ENCODE peak calls at places on chromosome 12, in five cellular contexts. F, O, B, G and S are unnamed samples.

GRCh38 chr12:49364989-49365388 is 2.3 kb upstream of the SPATS2 start:
- DNase-seq in F (no peak), O (no peak), B (no peak), G (no peak), S (no peak)

GRCh38 chr12:57522887-57523705 is 472 bp downstream of the MBD6 start:
- DNase-seq in F (no peak), O (peak; percentile 71), B (peak; percentile 48), G (peak; percentile 93), S (peak; percentile 36)

GRCh38 chr12:12779529-12779928 is 5.9 kb upstream of the APOLD1 start:
- DNase-seq in F (no peak), O (no peak), B (no peak), G (no peak), S (no peak)

GRCh38 chr12:16611146-16611545 is 5.2 kb upstream of the LMO3 start:
- DNase-seq in F (no peak), O (no peak), B (no peak), G (no peak), S (no peak)

GRCh38 chr12:49698619-49699545 is 8.3 kb downstream of the FMNL3 start:
- DNase-seq in F (no peak), O (peak; percentile 62), B (no peak), G (peak; percentile 85), S (no peak)

GRCh38 chr12:111841236-111841749 is 735 bp upstream of the MAPKAPK5 start:
- DNase-seq in F (no peak), O (no peak), B (no peak), G (no peak), S (no peak)

GRCh38 chr12:53336137-53336785 is at the start of gene SP7:
- DNase-seq in F (no peak), O (no peak), B (no peak), G (peak; percentile 75), S (no peak)

GRCh38 chr12:56684745-56685369 is 3.2 kb downstream of the PTGES3 start:
- DNase-seq in F (no peak), O (no peak), B (no peak), G (no peak), S (no peak)

GRCh38 chr12:93302331-93303229 is 75.1 kb upstream of the NUDT4 start:
- DNase-seq in F (no peak), O (peak; percentile 57), B (no peak), G (no peak), S (no peak)

GRCh38 chr12:94586589-94587259 is 63.6 kb downstream of the TMCC3 start:
- DNase-seq in F (no peak), O (no peak), B (no peak), G (no peak), S (no peak)

GRCh38 chr12:94587266-94588241 is 62.8 kb downstream of the TMCC3 start:
- DNase-seq in F (no peak), O (no peak), B (no peak), G (no peak), S (no peak)

GRCh38 chr12:94584370-94584769 is 66.0 kb downstream of the TMCC3 start:
- DNase-seq in F (no peak), O (no peak), B (no peak), G (no peak), S (no peak)

GRCh38 chr12:94585624-94586023 is 64.7 kb downstream of the TMCC3 start:
- DNase-seq in F (no peak), O (no peak), B (no peak), G (no peak), S (no peak)

DNA sequence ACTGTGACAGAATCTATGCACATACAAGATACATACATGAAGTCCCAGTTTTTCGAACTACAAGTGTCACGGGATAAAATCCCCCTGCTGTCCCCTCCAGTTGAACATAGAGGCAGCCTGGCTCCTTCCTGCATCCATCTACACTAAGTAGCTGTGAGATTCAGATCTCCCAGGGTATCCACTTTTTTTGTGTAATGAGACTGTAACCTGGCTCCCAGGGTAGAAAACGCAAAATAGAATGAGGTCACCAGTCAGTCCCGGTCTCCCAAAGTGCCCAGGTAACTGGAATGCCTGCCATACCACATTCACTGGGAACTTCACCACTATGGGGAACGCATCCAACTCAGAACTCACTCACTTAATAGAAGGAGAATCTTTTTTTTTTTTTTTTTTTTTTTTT is 67.8 kb downstream of the TMCC3 start:
- DNase-seq in F (no peak), O (no peak), B (no peak), G (no peak), S (no peak)
- TF ChIP-seq CTCF in F (no peak), O (no peak), B (no peak), G (no peak), S (no peak)

GRCh38 chr12:113980537-113981337 is 14.6 kb upstream of the RBM19 start:
- DNase-seq in F (peak; percentile 58), O (peak; percentile 17), B (peak; percentile 47), G (peak; percentile 33), S (no peak)
- TF ChIP-seq CTCF in F (peak; percentile 86), O (peak; percentile 80), B (peak; percentile 95), G (peak; percentile 73), S (peak; percentile 67)

GRCh38 chr12:110531741-110532333 is 29.7 kb downstream of the RAD9B start:
- DNase-seq in F (no peak), O (no peak), B (no peak), G (no peak), S (no peak)
- TF ChIP-seq CTCF in F (no peak), O (no peak), B (no peak), G (no peak), S (no peak)

GRCh38 chr12:29781176-29781575 is 2.6 kb downstream of the TMTC1 start:
- DNase-seq in F (no peak), O (no peak), B (no peak), G (no peak), S (no peak)
- TF ChIP-seq CTCF in F (no peak), O (no peak), B (no peak), G (no peak), S (no peak)

GRCh38 chr12:126346087-126346486 is 1280.9 kb downstream of the AACS start:
- DNase-seq in F (no peak), O (no peak), B (no peak), G (no peak), S (no peak)
- TF ChIP-seq CTCF in F (no peak), O (no peak), B (no peak), G (no peak), S (no peak)

GRCh38 chr12:124525455-124525854 is 42.0 kb downstream of the NCOR2 start:
- DNase-seq in F (no peak), O (no peak), B (no peak), G (no peak), S (no peak)

GRCh38 chr12:124529595-124530276 is 37.7 kb downstream of the NCOR2 start:
- DNase-seq in F (no peak), O (no peak), B (no peak), G (no peak), S (no peak)

GRCh38 chr12:124530637-124531263 is 36.7 kb downstream of the NCOR2 start:
- DNase-seq in F (no peak), O (no peak), B (no peak), G (no peak), S (no peak)

GRCh38 chr12:124525927-124526692 is 41.3 kb downstream of the NCOR2 start:
- DNase-seq in F (no peak), O (no peak), B (no peak), G (no peak), S (no peak)

GRCh38 chr12:124527861-124528561 is 39.4 kb downstream of the NCOR2 start:
- DNase-seq in F (no peak), O (no peak), B (no peak), G (no peak), S (no peak)
- TF ChIP-seq CTCF in F (no peak), O (no peak), B (no peak), G (no peak), S (no peak)